ENCODE peak calls at places on chromosome 15, in four cellular contexts. One of them, this sample, is unnamed.

GRCh38 chr15:88894819-88895767 is at the start of gene HAPLN3:
- DNase-seq in left ventricle myocardium inferior: no peak
- DNase-seq in stimulated activated CD4-positive, alpha-beta T cell treated with anti-CD3 and anti-CD28 coated beads, TNF-alpha, amount 100 ng/mL, for 4 hours: peak; percentile 50
- DNase-seq in AML-193: no peak
- DNase-seq in this sample: peak; percentile 46

GRCh38 chr15:91473894-91474293 is 373.8 kb downstream of the SV2B start:
- DNase-seq in left ventricle myocardium inferior: no peak
- DNase-seq in AML-193: no peak
- DNase-seq in stimulated activated CD4-positive, alpha-beta T cell treated with anti-CD3 and anti-CD28 coated beads, TNF-alpha, amount 100 ng/mL, for 4 hours: no peak
- DNase-seq in this sample: no peak

GRCh38 chr15:99706557-99707303 is 26.5 kb downstream of the LYSMD4 start:
- DNase-seq in left ventricle myocardium inferior: no peak
- DNase-seq in stimulated activated CD4-positive, alpha-beta T cell treated with anti-CD3 and anti-CD28 coated beads, TNF-alpha, amount 100 ng/mL, for 4 hours: no peak
- DNase-seq in AML-193: no peak
- DNase-seq in this sample: no peak

GRCh38 chr15:96252148-96252547 is 78.4 kb upstream of the NR2F2 start:
- DNase-seq in stimulated activated CD4-positive, alpha-beta T cell treated with anti-CD3 and anti-CD28 coated beads, TNF-alpha, amount 100 ng/mL, for 4 hours: no peak
- DNase-seq in left ventricle myocardium inferior: no peak
- DNase-seq in AML-193: no peak
- DNase-seq in this sample: no peak

GRCh38 chr15:51299187-51300015 is 39.0 kb downstream of the CYP19A1 start:
- DNase-seq in stimulated activated CD4-positive, alpha-beta T cell treated with anti-CD3 and anti-CD28 coated beads, TNF-alpha, amount 100 ng/mL, for 4 hours: no peak
- DNase-seq in left ventricle myocardium inferior: no peak
- DNase-seq in AML-193: no peak
- DNase-seq in this sample: no peak

GRCh38 chr15:94924971-94925593 is 693.7 kb downstream of the MCTP2 start:
- DNase-seq in stimulated activated CD4-positive, alpha-beta T cell treated with anti-CD3 and anti-CD28 coated beads, TNF-alpha, amount 100 ng/mL, for 4 hours: no peak
- DNase-seq in AML-193: no peak
- DNase-seq in left ventricle myocardium inferior: no peak
- DNase-seq in this sample: no peak

GRCh38 chr15:41919954-41920538 is 26.2 kb upstream of the SPTBN5 start:
- DNase-seq in stimulated activated CD4-positive, alpha-beta T cell treated with anti-CD3 and anti-CD28 coated beads, TNF-alpha, amount 100 ng/mL, for 4 hours: no peak
- DNase-seq in AML-193: no peak
- DNase-seq in left ventricle myocardium inferior: no peak
- DNase-seq in this sample: no peak

GRCh38 chr15:74238984-74239645 is 3.0 kb downstream of the CCDC33 start:
- DNase-seq in left ventricle myocardium inferior: no peak
- DNase-seq in stimulated activated CD4-positive, alpha-beta T cell treated with anti-CD3 and anti-CD28 coated beads, TNF-alpha, amount 100 ng/mL, for 4 hours: no peak
- DNase-seq in AML-193: no peak
- DNase-seq in this sample: no peak

GRCh38 chr15:85142324-85142723 is 160.7 kb downstream of the PDE8A start:
- DNase-seq in AML-193: no peak
- DNase-seq in left ventricle myocardium inferior: no peak
- DNase-seq in stimulated activated CD4-positive, alpha-beta T cell treated with anti-CD3 and anti-CD28 coated beads, TNF-alpha, amount 100 ng/mL, for 4 hours: no peak
- DNase-seq in this sample: no peak

GRCh38 chr15:31032959-31033358 is 41.5 kb upstream of the MTMR10 start:
- DNase-seq in stimulated activated CD4-positive, alpha-beta T cell treated with anti-CD3 and anti-CD28 coated beads, TNF-alpha, amount 100 ng/mL, for 4 hours: no peak
- DNase-seq in left ventricle myocardium inferior: no peak
- DNase-seq in AML-193: no peak
- DNase-seq in this sample: no peak

GRCh38 chr15:79535536-79535935 is 103.4 kb downstream of the MINAR1 start:
- DNase-seq in stimulated activated CD4-positive, alpha-beta T cell treated with anti-CD3 and anti-CD28 coated beads, TNF-alpha, amount 100 ng/mL, for 4 hours: no peak
- DNase-seq in left ventricle myocardium inferior: no peak
- DNase-seq in AML-193: no peak
- DNase-seq in this sample: no peak